ENCODE peak calls at places on chromosomes 5 and 9, in ten cellular contexts. I is tibial nerve, V is A549, E is OCI-LY7, X is left ventricle myocardium inferior, W is heart left ventricle, D is body of pancreas, L is transverse colon, F is stomach, K is Peyer's patch. O is an unnamed sample. For H3K4me1, the result is how much of the 10 kb centered on the place peaks cover.

GRCh38 chr5:157148734-157149615 is 6.3 kb upstream of the MED7 start:
- DNase-seq in I (peak), V (peak), E (peak), X (no peak), W (no peak), D (peak), L (peak), F (peak), K (peak), O (peak)

GRCh38 chr5:119333421-119333851 is 22.4 kb upstream of the TNFAIP8 start:
- DNase-seq in I (no peak), V (no peak), E (no peak), X (no peak), W (no peak), D (no peak), L (no peak), F (no peak), K (no peak), O (no peak)

GRCh38 chr9:127128341-127129072 is 6.1 kb upstream of the ANGPTL2 start:
- DNase-seq in I (peak), V (no peak), E (no peak), X (peak), W (peak), D (no peak), L (no peak), F (no peak), K (peak), O (no peak)

GRCh38 chr9:84799231-84799630 is 129.7 kb downstream of the NTRK2 start:
- DNase-seq in I (no peak), V (no peak), E (no peak), X (no peak), W (no peak), D (no peak), L (no peak), F (no peak), K (no peak), O (no peak)

GRCh38 chr5:33114361-33114760 is 326.4 kb upstream of the TARS1 start:
- DNase-seq in I (no peak), V (no peak), E (no peak), X (no peak), W (no peak), D (no peak), L (no peak), F (no peak), K (no peak), O (no peak)

GRCh38 chr5:113244966-113245365 is 189.8 kb downstream of the TSSK1B start:
- DNase-seq in I (no peak), V (no peak), E (no peak), X (no peak), W (no peak), D (no peak), L (no peak), F (no peak), K (no peak), O (no peak)

GRCh38 chr5:125719681-125720676 is 703.2 kb upstream of the GRAMD2B start:
- DNase-seq in I (no peak), V (no peak), E (no peak), X (no peak), W (no peak), D (peak), L (no peak), F (peak), K (no peak), O (peak)

GRCh38 chr5:150579462-150580400 is 60.7 kb upstream of the SYNPO start:
- DNase-seq in I (no peak), V (no peak), E (no peak), X (no peak), W (no peak), D (no peak), L (peak), F (no peak), K (peak), O (no peak)

GRCh38 chr5:88829053-88829452 is 53.9 kb downstream of the MEF2C start:
- DNase-seq in I (no peak), V (no peak), E (peak), X (no peak), W (no peak), D (no peak), L (no peak), F (no peak), K (peak), O (no peak)

GRCh38 chr5:172845190-172845975 is 11.3 kb downstream of the ERGIC1 start:
- DNase-seq in I (no peak), V (no peak), E (no peak), X (no peak), W (no peak), D (no peak), L (no peak), F (no peak), K (no peak), O (no peak)
- TF ChIP-seq CTCF in I (no peak), V (no peak), E (no peak), X (no peak), W (no peak), D (no peak), L (no peak), F (no peak), K (no peak), O (no peak)

GRCh38 chr5:139664273-139664693 is 16.1 kb downstream of the CXXC5 start:
- DNase-seq in I (no peak), V (no peak), E (peak), X (no peak), W (peak), D (no peak), L (no peak), F (no peak), K (no peak), O (peak)

GRCh38 chr5:139662617-139663016 is 14.5 kb downstream of the CXXC5 start:
- DNase-seq in I (no peak), V (no peak), E (no peak), X (no peak), W (peak), D (no peak), L (no peak), F (no peak), K (no peak), O (no peak)

GRCh38 chr5:139664727-139665351 is 16.7 kb downstream of the CXXC5 start:
- DNase-seq in I (no peak), V (no peak), E (no peak), X (peak), W (peak), D (peak), L (no peak), F (no peak), K (no peak), O (no peak)

GRCh38 chr5:139663207-139663606 is 15.1 kb downstream of the CXXC5 start:
- DNase-seq in I (no peak), V (no peak), E (no peak), X (no peak), W (no peak), D (no peak), L (no peak), F (no peak), K (no peak), O (no peak)

GRCh38 chr5:139663752-139664151 is 15.6 kb downstream of the CXXC5 start:
- DNase-seq in I (no peak), V (no peak), E (no peak), X (no peak), W (peak), D (no peak), L (no peak), F (no peak), K (no peak), O (no peak)
- H3K4me1 ChIP-seq in I (half or more), V (half or more), E (half or more), X (half or more), W (half or more), D (half or more), L (half or more), F (half or more), K (under half), O (under half)

DNA sequence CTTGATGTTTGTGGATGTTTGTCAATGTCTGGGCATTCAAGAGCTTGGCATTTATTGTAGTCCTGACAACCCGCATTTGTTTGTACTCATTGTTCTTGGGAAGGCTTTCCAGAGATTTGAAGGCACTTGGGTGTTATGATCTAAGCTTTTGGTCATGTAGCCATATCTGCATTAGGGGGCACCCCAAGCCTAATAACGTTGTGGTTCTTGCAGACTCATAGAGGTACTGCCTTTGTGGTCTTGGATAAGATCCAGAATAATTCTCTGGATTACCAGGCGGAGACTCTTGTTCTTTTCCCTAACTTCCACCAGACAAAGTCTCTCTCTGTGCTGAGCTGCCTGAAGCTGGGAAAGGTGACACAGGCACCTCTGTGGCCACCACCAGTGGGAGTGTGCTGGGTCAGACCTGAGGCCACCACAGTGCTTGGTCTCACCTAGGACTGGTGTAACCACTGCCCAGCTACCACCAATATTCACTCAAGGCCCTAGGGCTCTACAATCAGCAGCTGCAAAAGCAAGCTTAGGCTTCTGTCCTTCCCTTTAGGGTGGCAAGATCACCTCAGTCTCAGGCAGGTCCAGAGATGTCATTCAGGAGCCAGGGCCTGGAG is 144.4 kb upstream of the TAS2R1 start:
- DNase-seq in I (no peak), V (peak), E (no peak), X (no peak), W (no peak), D (no peak), L (no peak), F (no peak), K (no peak), O (no peak)
- TF ChIP-seq CTCF in I (no peak), V (no peak), E (no peak), X (peak), W (no peak), D (no peak), L (no peak), F (no peak), K (no peak), O (no peak)

GRCh38 chr9:33445389-33445881 is 2.0 kb downstream of the AQP3 start:
- DNase-seq in I (no peak), V (no peak), E (no peak), X (no peak), W (no peak), D (peak), L (peak), F (peak), K (peak), O (peak)
- H3K4me1 ChIP-seq in I (under half), V (under half), E (under half), X (under half), W (under half), D (under half), L (under half), F (half or more), K (under half), O (under half)

DNA sequence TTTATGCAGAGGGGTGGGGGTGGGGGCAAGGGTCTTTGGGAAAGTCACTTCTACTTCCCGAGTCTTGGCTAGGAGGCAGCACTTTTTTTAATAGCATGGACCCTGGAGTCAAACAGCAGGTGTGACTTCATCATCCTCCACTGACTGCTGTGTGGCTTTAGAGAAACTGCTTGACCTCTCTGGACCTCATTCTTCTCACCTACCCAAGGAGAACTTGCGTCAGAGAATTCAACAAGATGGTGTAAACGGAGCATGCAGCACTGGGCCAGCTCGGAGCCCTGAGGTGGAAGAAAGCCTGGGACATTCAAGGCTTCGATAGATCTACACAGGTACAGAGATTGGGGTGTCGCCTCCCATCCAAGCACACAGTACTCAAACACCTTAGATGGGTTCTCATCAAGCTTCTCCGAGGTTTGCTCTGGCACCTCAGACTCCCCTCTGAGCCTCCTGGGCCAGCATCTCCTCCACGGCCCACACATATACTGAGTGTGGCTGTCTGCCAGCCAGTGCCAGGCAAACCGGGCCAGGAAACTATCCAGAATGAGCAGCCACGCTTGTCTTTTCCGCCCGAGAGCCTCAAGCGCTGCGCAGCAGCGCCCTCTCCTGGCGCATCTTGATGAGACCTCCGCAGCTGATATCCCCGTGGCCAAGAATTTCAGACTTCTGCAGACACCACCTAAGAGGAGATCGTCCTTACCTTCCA is 4.6 kb upstream of the SLC25A48 start:
- DNase-seq in I (peak), V (peak), E (peak), X (peak), W (peak), D (peak), L (peak), F (peak), K (peak), O (peak)
- TF ChIP-seq CTCF in I (peak), V (peak), E (peak), X (peak), W (peak), D (peak), L (peak), F (peak), K (no peak), O (peak)

GRCh38 chr5:65823820-65824445 is 101.9 kb downstream of the NLN start:
- DNase-seq in I (no peak), V (no peak), E (no peak), X (no peak), W (no peak), D (no peak), L (no peak), F (no peak), K (no peak), O (no peak)
- H3K4me1 ChIP-seq in I (under half), V (under half), E (under half), X (under half), W (under half), D (under half), L (under half), F (under half), K (under half), O (under half)

GRCh38 chr5:73135429-73136276 is 15.3 kb downstream of the TMEM171 start:
- DNase-seq in I (peak), V (peak), E (peak), X (no peak), W (no peak), D (no peak), L (no peak), F (no peak), K (no peak), O (no peak)
- TF ChIP-seq CTCF in I (peak), V (no peak), E (peak), X (peak), W (no peak), D (peak), L (no peak), F (peak), K (no peak), O (no peak)

GRCh38 chr5:163505475-163506457 is at the start of gene MAT2B:
- DNase-seq in I (peak), V (peak), E (peak), X (peak), W (peak), D (peak), L (peak), F (peak), K (peak), O (peak)

GRCh38 chr5:163505049-163505474 is 357 bp upstream of the MAT2B start:
- DNase-seq in I (no peak), V (no peak), E (no peak), X (no peak), W (no peak), D (no peak), L (no peak), F (no peak), K (peak), O (no peak)

GRCh38 chr5:163508753-163509152 is 3.3 kb downstream of the MAT2B start:
- DNase-seq in I (no peak), V (no peak), E (no peak), X (no peak), W (no peak), D (no peak), L (no peak), F (no peak), K (no peak), O (no peak)

GRCh38 chr5:163506726-163507125 is 1.3 kb downstream of the MAT2B start:
- DNase-seq in I (no peak), V (no peak), E (no peak), X (no peak), W (no peak), D (no peak), L (no peak), F (no peak), K (no peak), O (no peak)

GRCh38 chr5:163509288-163510040 is 4.0 kb downstream of the MAT2B start:
- DNase-seq in I (peak), V (peak), E (no peak), X (no peak), W (no peak), D (no peak), L (peak), F (peak), K (peak), O (peak)
- H3K4me1 ChIP-seq in I (under half), V (under half), E (under half), X (half or more), W (half or more), D (under half), L (half or more), F (half or more), K (under half), O (under half)

GRCh38 chr5:42514759-42515158 is 91.5 kb downstream of the GHR start:
- DNase-seq in I (no peak), V (peak), E (peak), X (no peak), W (no peak), D (peak), L (no peak), F (no peak), K (no peak), O (no peak)
- TF ChIP-seq CTCF in I (no peak), V (no peak), E (peak), X (peak), W (no peak), D (peak), L (no peak), F (no peak), K (no peak), O (no peak)

GRCh38 chr5:137724251-137724650 is 11.6 kb downstream of the KLHL3 start:
- DNase-seq in I (no peak), V (no peak), E (no peak), X (no peak), W (no peak), D (no peak), L (no peak), F (no peak), K (no peak), O (no peak)

GRCh38 chr5:137714494-137714893 is 21.4 kb downstream of the KLHL3 start:
- DNase-seq in I (no peak), V (no peak), E (no peak), X (no peak), W (no peak), D (no peak), L (no peak), F (no peak), K (no peak), O (no peak)

GRCh38 chr5:137714931-137715330 is 21.0 kb downstream of the KLHL3 start:
- DNase-seq in I (no peak), V (no peak), E (no peak), X (no peak), W (no peak), D (no peak), L (no peak), F (no peak), K (no peak), O (no peak)

DNA sequence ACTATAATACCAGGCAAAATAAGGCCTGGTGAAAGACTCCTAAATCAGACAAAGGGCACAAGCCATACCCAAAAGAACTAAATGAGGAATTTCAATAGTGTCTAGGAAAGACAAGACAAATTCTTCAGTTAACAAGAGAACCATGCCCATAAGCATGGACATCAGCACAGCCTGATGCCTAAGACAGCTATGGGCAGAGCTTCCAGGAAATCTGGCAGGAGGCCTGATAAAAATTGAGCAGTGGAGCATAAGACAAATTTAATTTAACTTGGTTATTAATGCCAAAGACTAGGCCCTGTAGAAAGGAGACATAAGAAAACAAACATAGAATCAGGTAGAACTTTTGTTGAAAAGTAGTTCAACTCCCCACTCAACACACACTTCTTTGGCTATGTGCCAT is 17.3 kb downstream of the KLHL3 start:
- DNase-seq in I (no peak), V (no peak), E (no peak), X (no peak), W (no peak), D (no peak), L (no peak), F (no peak), K (no peak), O (no peak)
- H3K4me1 ChIP-seq in I (under half), V (under half), E (under half), X (under half), W (under half), D (under half), L (under half), F (under half), K (under half), O (under half)